ENCODE peak calls at places on chromosomes 11 and 22, in four cellular contexts. M is lower lobe of right lung, R is IMR-90, Y is K562. F is an unnamed sample.

GRCh38 chr11:22049276-22049675 is 143.6 kb upstream of the ANO5 start:
- DNase-seq in Y (no peak), M (no peak), R (no peak), F (no peak)

GRCh38 chr22:27139935-27140493 is 482.6 kb downstream of the MIAT start:
- DNase-seq in Y (no peak), R (peak; percentile 83), M (no peak), F (peak; percentile 88)

GRCh38 chr22:31870890-31871289 is 73.4 kb upstream of the YWHAH start:
- DNase-seq in M (no peak), Y (no peak), R (peak; percentile 83), F (no peak)

GRCh38 chr11:96341237-96342130 is 1.5 kb downstream of the MAML2 start:
- DNase-seq in Y (peak; percentile 79), M (peak; percentile 70), R (peak; percentile 56), F (peak; percentile 20)

GRCh38 chr11:33735426-33736147 is 636 bp downstream of the CD59 start:
- DNase-seq in Y (peak; percentile 52), M (peak; percentile 71), R (no peak), F (no peak)

GRCh38 chr11:23359297-23359696 is 499.0 kb upstream of the CCDC179 start:
- DNase-seq in Y (no peak), R (peak; percentile 97), M (no peak), F (peak; percentile 53)

GRCh38 chr22:24516301-24516737 is 21.2 kb downstream of the UPB1 start:
- DNase-seq in R (peak; percentile 93), M (no peak), Y (no peak), F (peak; percentile 52)

GRCh38 chr11:84833488-84834086 is 793.6 kb downstream of the DLG2 start:
- DNase-seq in Y (no peak), M (no peak), R (no peak), F (no peak)

GRCh38 chr11:369336-370018 is at the start of gene B4GALNT4:
- DNase-seq in Y (peak; percentile 62), R (peak; percentile 23), M (peak; percentile 22), F (peak; percentile 63)

GRCh38 chr11:17979770-17980371 is 33.0 kb downstream of the SERGEF start:
- DNase-seq in Y (peak; percentile 49), M (no peak), R (peak; percentile 5), F (no peak)

GRCh38 chr22:21816787-21817496 is 50.5 kb downstream of the MAPK1 start:
- DNase-seq in Y (peak; percentile 87), R (peak; percentile 95), M (no peak), F (no peak)

GRCh38 chr11:119594639-119595249 is 134.3 kb downstream of the NECTIN1 start:
- DNase-seq in R (peak; percentile 87), Y (peak; percentile 84), M (no peak), F (peak; percentile 87)

GRCh38 chr11:78646564-78647185 is 72.0 kb upstream of the NARS2 start:
- DNase-seq in R (peak; percentile 49), Y (peak; percentile 62), M (no peak), F (peak; percentile 13)

GRCh38 chr11:118343981-118344521 is at the start of gene CD3G:
- DNase-seq in M (no peak), R (no peak), Y (no peak), F (no peak)

GRCh38 chr11:36578458-36578857 is 10.7 kb downstream of the RAG1 start:
- DNase-seq in R (no peak), M (no peak), Y (no peak), F (no peak)

GRCh38 chr22:29861672-29862297 is 21.2 kb upstream of the MTMR3 start:
- DNase-seq in Y (no peak), M (no peak), R (no peak), F (no peak)

GRCh38 chr11:257766-258493 is 20.3 kb upstream of the NLRP6 start:
- DNase-seq in M (no peak), R (no peak), Y (no peak), F (no peak)

GRCh38 chr22:48503035-48503625 is 1324.5 kb downstream of the BRD1 start:
- DNase-seq in M (peak; percentile 20), R (no peak), Y (no peak), F (no peak)
- H3K9me3 ChIP-seq in M (no peaks in the 10 kb centered on the region), R (peaks cover 55% of the 10 kb centered on the region), Y (no peaks in the 10 kb centered on the region), F (no peaks in the 10 kb centered on the region)

GRCh38 chr11:57777969-57778317 is 16.3 kb downstream of the CTNND1 start:
- DNase-seq in R (no peak), M (no peak), Y (no peak), F (no peak)

GRCh38 chr11:57776577-57776976 is 15.0 kb downstream of the CTNND1 start:
- DNase-seq in Y (no peak), M (no peak), R (no peak), F (no peak)

GRCh38 chr11:57778318-57779037 is 16.9 kb downstream of the CTNND1 start:
- DNase-seq in R (peak; percentile 98), M (peak; percentile 93), Y (peak; percentile 73), F (peak; percentile 96)

GRCh38 chr11:57775474-57775873 is 13.9 kb downstream of the CTNND1 start:
- DNase-seq in R (no peak), M (no peak), Y (no peak), F (peak; percentile 36)

DNA sequence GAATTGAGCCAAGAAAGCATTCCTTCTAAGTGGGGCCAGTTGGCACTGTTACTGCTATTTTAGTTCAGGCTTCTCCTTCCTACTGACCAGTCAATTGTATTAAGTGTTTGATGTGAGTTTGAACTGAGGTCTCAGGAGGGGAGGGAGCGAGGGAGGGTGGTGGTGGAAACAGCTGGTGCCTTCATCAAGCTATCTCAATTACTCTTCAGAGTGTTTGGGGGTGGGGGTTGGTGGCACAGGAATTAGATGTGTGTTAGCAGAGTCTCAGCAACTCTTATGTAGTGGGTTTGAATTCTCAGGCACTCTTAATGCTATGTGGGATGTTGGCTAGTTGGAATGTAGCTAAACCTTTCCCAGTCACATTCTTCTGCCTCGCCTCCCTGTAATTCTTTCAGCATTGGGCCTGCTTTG is 14.5 kb downstream of the CTNND1 start:
- DNase-seq in Y (no peak), M (peak; percentile 58), R (peak; percentile 63), F (peak; percentile 19)
- H3K4me3 ChIP-seq in Y (no peak overlapping the region), M (peak overlapping the region; percentile 15), R (no peak overlapping the region), F (peak overlapping the region; percentile 25)

DNA sequence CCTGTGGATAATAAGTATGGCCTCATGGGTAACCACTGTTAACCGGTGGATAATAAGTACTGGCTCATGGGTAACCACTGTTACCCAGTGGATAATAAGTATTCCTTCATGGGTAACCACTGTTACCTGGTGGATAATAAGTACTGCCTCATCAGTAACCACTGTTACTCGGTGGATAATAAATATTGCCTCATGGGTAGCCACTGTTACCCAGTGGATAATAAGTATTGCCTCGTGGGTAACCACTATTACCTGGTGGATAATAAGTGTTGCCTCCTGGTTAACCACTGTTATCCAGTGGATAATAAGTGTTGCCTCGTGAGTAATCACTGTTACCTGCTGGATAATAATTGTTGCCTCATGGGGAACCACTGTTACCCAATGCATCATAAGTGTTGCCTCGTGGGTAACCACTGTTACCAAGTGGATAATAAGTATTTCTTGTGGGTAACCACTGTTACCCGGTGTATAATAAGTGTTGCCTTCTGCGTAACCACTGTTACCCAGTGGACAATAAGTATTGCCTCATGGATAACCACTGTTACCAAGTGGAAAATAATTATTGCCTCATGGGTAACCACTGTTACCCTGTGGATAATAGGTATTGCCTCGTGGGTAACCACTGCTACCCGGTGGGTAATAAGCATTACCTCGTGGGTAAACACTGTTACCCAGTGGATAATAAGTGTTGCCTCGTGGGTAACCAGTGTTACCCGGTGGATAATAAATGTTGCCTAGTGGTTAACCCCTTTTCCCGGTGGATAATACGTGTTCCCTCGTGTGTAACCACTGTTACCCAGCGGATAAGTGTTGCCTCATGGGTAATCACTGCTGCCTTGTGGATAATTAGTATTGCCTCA is 26.6 kb upstream of the NXPE4 start:
- DNase-seq in R (no peak), Y (no peak), M (no peak), F (no peak)
- H3K9me3 ChIP-seq in R (no peaks in the 10 kb centered on the region), Y (peaks cover 6% of the 10 kb centered on the region), M (no peaks in the 10 kb centered on the region), F (no peaks in the 10 kb centered on the region)

GRCh38 chr22:46673677-46674236 is 53.6 kb downstream of the GRAMD4 start:
- DNase-seq in Y (no peak), R (no peak), M (no peak), F (no peak)

GRCh38 chr22:46673205-46673604 is 53.0 kb downstream of the GRAMD4 start:
- DNase-seq in R (no peak), Y (no peak), M (no peak), F (no peak)

GRCh38 chr22:46675479-46675878 is 55.3 kb downstream of the GRAMD4 start:
- DNase-seq in Y (no peak), R (no peak), M (no peak), F (no peak)

GRCh38 chr22:46674906-46675305 is 54.7 kb downstream of the GRAMD4 start:
- DNase-seq in Y (no peak), M (no peak), R (no peak), F (no peak)

DNA sequence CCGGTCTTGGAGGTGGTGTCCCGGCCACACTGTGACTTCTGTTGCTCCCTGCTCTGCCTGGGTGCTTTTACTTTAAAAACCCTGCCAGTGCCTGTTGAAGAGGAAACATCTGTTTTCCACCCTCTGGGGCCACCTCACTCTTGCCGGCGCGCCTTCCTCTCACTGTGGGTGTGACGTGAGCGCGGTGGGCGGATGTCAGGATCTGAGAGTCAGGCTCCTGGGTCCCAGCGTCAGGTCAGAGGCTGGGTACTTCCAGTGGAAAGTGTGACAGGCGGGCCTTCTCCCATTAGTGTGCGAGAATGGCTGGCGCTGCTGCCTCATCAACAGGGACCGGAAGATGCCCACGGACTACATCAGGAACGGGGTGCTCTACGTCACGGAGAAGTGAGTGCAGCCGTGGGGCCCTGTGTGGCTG is 54.2 kb downstream of the GRAMD4 start:
- DNase-seq in M (peak; percentile 72), Y (no peak), R (no peak), F (no peak)
- H3K4me3 ChIP-seq in M (peak overlapping the region; percentile 19), Y (no peak overlapping the region), R (no peak overlapping the region), F (no peak overlapping the region)

DNA sequence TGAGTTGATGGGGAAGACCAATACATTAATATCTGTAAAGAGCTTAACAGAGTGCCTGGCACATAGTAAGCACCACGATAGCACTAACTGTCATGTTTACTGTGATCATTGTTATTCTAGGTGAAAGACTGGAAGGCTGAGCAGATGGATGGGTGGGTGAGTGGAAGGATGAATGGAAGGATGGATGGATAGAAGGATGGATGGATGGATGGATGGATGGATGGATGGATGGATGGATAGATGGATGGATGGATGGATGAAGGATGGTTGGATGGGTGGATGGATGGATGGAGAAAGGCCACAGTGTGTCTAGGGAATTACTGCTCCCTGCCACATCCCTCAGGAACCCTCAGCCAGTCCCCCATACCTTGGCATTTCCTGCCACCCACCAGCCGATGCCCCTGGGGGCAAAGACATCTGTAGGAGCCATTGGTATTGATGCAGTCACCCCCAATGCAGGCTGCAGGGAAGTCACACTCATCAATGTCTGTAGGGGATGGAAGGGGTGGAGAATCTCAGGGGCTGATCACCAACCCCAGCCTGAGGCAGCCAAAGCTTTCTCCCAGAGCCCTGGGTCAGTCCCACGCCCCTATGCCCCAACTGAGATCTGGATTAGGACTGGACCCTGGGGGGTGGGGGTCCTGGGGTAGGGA is 15.3 kb downstream of the LTBP3 start:
- DNase-seq in Y (no peak), M (no peak), R (no peak), F (no peak)
- H3K9me3 ChIP-seq in Y (no peaks in the 10 kb centered on the region), M (no peaks in the 10 kb centered on the region), R (no peaks in the 10 kb centered on the region), F (no peaks in the 10 kb centered on the region)

DNA sequence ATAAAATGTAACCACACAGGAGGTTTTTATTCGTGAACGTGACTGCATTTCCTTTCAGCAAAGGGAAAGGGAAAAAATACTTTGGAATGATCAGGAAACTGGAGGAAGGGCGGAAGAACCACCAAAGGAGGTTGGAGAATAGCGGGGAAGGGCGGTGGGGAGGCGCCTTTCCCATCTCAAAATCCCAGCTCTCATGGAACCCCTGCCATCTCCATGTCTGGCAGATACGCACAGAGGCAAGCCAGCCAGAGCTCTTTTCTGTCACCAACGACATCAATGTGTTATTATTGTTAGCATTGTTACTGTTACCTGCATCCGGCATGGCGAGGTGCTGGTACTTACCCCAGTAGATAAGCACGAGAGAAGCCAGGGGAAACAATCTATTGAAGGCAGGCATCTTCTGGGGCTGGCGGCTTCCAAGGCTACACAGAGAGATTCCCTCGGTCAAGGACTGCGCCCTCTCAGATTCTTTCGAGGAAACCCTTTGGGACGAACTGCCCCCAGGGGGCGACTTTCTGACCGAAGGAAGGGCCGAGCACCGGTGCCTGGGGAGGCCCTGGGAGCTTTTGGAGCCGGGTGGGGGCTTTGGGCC is 923 bp downstream of the SCN3B start:
- DNase-seq in M (no peak), Y (no peak), R (no peak), F (no peak)
- H3K4me3 ChIP-seq in M (peak overlapping the region; percentile 66), Y (peak overlapping the region; percentile 41), R (no peak overlapping the region), F (peak overlapping the region; percentile 45)